ENCODE peak calls at places on chromosome 12, in four cellular contexts. One of them, this sample, is unnamed.

GRCh38 chr12:117119592-117120198 is 20.5 kb upstream of the TESC start:
- DNase-seq in stimulated activated CD8-positive, alpha-beta memory T cell treated with anti-CD3 and anti-CD28 coated beads, Interleukin-15, amount 100 ng/mL, for 1 hour: no peak
- DNase-seq in PC-3: peak; percentile 73
- DNase-seq in GM23248: no peak
- DNase-seq in this sample: peak; percentile 71

GRCh38 chr12:110020956-110021355 is 21.7 kb downstream of the ANKRD13A start:
- DNase-seq in PC-3: no peak
- DNase-seq in stimulated activated CD8-positive, alpha-beta memory T cell treated with anti-CD3 and anti-CD28 coated beads, Interleukin-15, amount 100 ng/mL, for 1 hour: no peak
- DNase-seq in GM23248: no peak
- DNase-seq in this sample: no peak

GRCh38 chr12:69779928-69780327 is 41.3 kb downstream of the RAB3IP start:
- DNase-seq in GM23248: peak; percentile 40
- DNase-seq in PC-3: peak; percentile 79
- DNase-seq in stimulated activated CD8-positive, alpha-beta memory T cell treated with anti-CD3 and anti-CD28 coated beads, Interleukin-15, amount 100 ng/mL, for 1 hour: no peak
- DNase-seq in this sample: peak; percentile 73

GRCh38 chr12:53200458-53201169 is 6.4 kb downstream of the ITGB7 start:
- DNase-seq in stimulated activated CD8-positive, alpha-beta memory T cell treated with anti-CD3 and anti-CD28 coated beads, Interleukin-15, amount 100 ng/mL, for 1 hour: no peak
- DNase-seq in PC-3: no peak
- DNase-seq in GM23248: no peak
- DNase-seq in this sample: no peak

GRCh38 chr12:60693019-60693626 is 1097.3 kb downstream of the SLC16A7 start:
- DNase-seq in stimulated activated CD8-positive, alpha-beta memory T cell treated with anti-CD3 and anti-CD28 coated beads, Interleukin-15, amount 100 ng/mL, for 1 hour: no peak
- DNase-seq in GM23248: peak; percentile 56
- DNase-seq in PC-3: peak; percentile 51
- DNase-seq in this sample: no peak

GRCh38 chr12:107760817-107761501 is at the start of gene PRDM4:
- DNase-seq in PC-3: peak; percentile 98
- DNase-seq in stimulated activated CD8-positive, alpha-beta memory T cell treated with anti-CD3 and anti-CD28 coated beads, Interleukin-15, amount 100 ng/mL, for 1 hour: peak; percentile 70
- DNase-seq in GM23248: peak; percentile 99
- DNase-seq in this sample: peak; percentile 99

GRCh38 chr12:12612403-12612802 is 727 bp downstream of the CREBL2 start:
- DNase-seq in stimulated activated CD8-positive, alpha-beta memory T cell treated with anti-CD3 and anti-CD28 coated beads, Interleukin-15, amount 100 ng/mL, for 1 hour: no peak
- DNase-seq in PC-3: peak; percentile 58
- DNase-seq in GM23248: peak; percentile 73
- DNase-seq in this sample: peak; percentile 58

GRCh38 chr12:122835693-122836026 is 403 bp downstream of the HIP1R start:
- DNase-seq in stimulated activated CD8-positive, alpha-beta memory T cell treated with anti-CD3 and anti-CD28 coated beads, Interleukin-15, amount 100 ng/mL, for 1 hour: no peak
- DNase-seq in GM23248: no peak
- DNase-seq in PC-3: peak; percentile 29
- DNase-seq in this sample: peak; percentile 82

GRCh38 chr12:108832730-108833354 is 24.5 kb downstream of the SSH1 start:
- DNase-seq in PC-3: peak; percentile 53
- DNase-seq in GM23248: peak; percentile 95
- DNase-seq in stimulated activated CD8-positive, alpha-beta memory T cell treated with anti-CD3 and anti-CD28 coated beads, Interleukin-15, amount 100 ng/mL, for 1 hour: no peak
- DNase-seq in this sample: no peak

GRCh38 chr12:95191060-95191696 is 26.1 kb downstream of the FGD6 start:
- DNase-seq in stimulated activated CD8-positive, alpha-beta memory T cell treated with anti-CD3 and anti-CD28 coated beads, Interleukin-15, amount 100 ng/mL, for 1 hour: no peak
- DNase-seq in PC-3: no peak
- DNase-seq in GM23248: no peak
- DNase-seq in this sample: no peak